ENCODE peak calls at places on chromosome 19, in six cellular contexts. P, Q, H, Y, R and F are unnamed samples.

GRCh38 chr19:51572415-51572814 is 1.3 kb downstream of the ZNF175 start:
- DNase-seq in P (no peak), Q (no peak), H (no peak), Y (peak; percentile 54), R (no peak), F (no peak)

GRCh38 chr19:29119582-29119981 is 93.4 kb downstream of the UQCRFS1 start:
- DNase-seq in P (peak; percentile 51), Q (no peak), H (no peak), Y (no peak), R (no peak), F (no peak)

GRCh38 chr19:3516675-3517207 is 10.6 kb downstream of the FZR1 start:
- DNase-seq in P (no peak), Q (no peak), H (no peak), Y (peak; percentile 55), R (no peak), F (no peak)

GRCh38 chr19:37719927-37720265 is 335 bp upstream of the ZNF607 start:
- DNase-seq in P (no peak), Q (no peak), H (no peak), Y (no peak), R (no peak), F (no peak)

GRCh38 chr19:30083125-30083681 is 141.2 kb downstream of the URI1 start:
- DNase-seq in P (no peak), Q (no peak), H (peak; percentile 37), Y (no peak), R (no peak), F (no peak)

GRCh38 chr19:27746691-27747380 is 1466.1 kb downstream of the UQCRFS1 start:
- DNase-seq in P (peak; percentile 69), Q (no peak), H (peak; percentile 72), Y (no peak), R (no peak), F (peak; percentile 3)

GRCh38 chr19:15551183-15552004 is 43.1 kb downstream of the CYP4F22 start:
- DNase-seq in P (no peak), Q (no peak), H (no peak), Y (peak; percentile 31), R (no peak), F (peak; percentile 25)

GRCh38 chr19:50203281-50204080 is at the start of gene MYH14:
- DNase-seq in P (peak; percentile 96), Q (no peak), H (peak; percentile 88), Y (no peak), R (peak; percentile 68), F (no peak)

GRCh38 chr19:38862321-38863059 is 12.7 kb upstream of the HNRNPL start:
- DNase-seq in P (no peak), Q (no peak), H (no peak), Y (no peak), R (no peak), F (no peak)

GRCh38 chr19:5407356-5407755 is 47.9 kb upstream of the ZNRF4 start:
- DNase-seq in P (no peak), Q (no peak), H (no peak), Y (no peak), R (no peak), F (no peak)

GRCh38 chr19:12155324-12155723 is 1.2 kb downstream of the ZNF625 start:
- DNase-seq in P (no peak), Q (no peak), H (no peak), Y (no peak), R (no peak), F (no peak)

GRCh38 chr19:39474139-39474620 is 6.5 kb upstream of the TIMM50 start:
- DNase-seq in P (peak; percentile 96), Q (no peak), H (peak; percentile 77), Y (peak; percentile 65), R (no peak), F (peak; percentile 68)

GRCh38 chr19:48258350-48258749 is 2.6 kb upstream of the CARD8 start:
- DNase-seq in P (no peak), Q (no peak), H (no peak), Y (no peak), R (no peak), F (no peak)

GRCh38 chr19:38224014-38224862 is at the start of gene DPF1:
- DNase-seq in P (peak; percentile 94), Q (peak; percentile 100), H (peak; percentile 73), Y (peak; percentile 25), R (no peak), F (peak; percentile 93)

GRCh38 chr19:343941-344624 is 513 bp downstream of the MIER2 start:
- DNase-seq in P (peak; percentile 59), Q (peak; percentile 70), H (peak; percentile 64), Y (no peak), R (no peak), F (peak; percentile 43)

GRCh38 chr19:46428278-46429141 is at the start of gene PNMA8C:
- DNase-seq in P (peak; percentile 93), Q (no peak), H (peak; percentile 87), Y (peak; percentile 41), R (no peak), F (no peak)

GRCh38 chr19:28908941-28909340 is 304.0 kb downstream of the UQCRFS1 start:
- DNase-seq in P (no peak), Q (no peak), H (no peak), Y (no peak), R (no peak), F (no peak)

GRCh38 chr19:29680447-29680846 is 15.2 kb downstream of the PLEKHF1 start:
- DNase-seq in P (no peak), Q (no peak), H (peak; percentile 87), Y (peak; percentile 91), R (no peak), F (peak; percentile 73)

GRCh38 chr19:46903458-46903857 is 42.7 kb downstream of the ARHGAP35 start:
- DNase-seq in P (no peak), Q (no peak), H (no peak), Y (no peak), R (no peak), F (no peak)

GRCh38 chr19:13885826-13886365 is 9.0 kb downstream of the NANOS3 start:
- DNase-seq in P (no peak), Q (no peak), H (no peak), Y (no peak), R (no peak), F (no peak)

GRCh38 chr19:1601613-1602064 is 3.6 kb downstream of the UQCR11 start:
- DNase-seq in P (no peak), Q (no peak), H (no peak), Y (no peak), R (no peak), F (no peak)
- TF ChIP-seq POLR2A in P (no peak), Q (no peak), H (no peak), Y (no peak), R (no peak), F (no peak)

GRCh38 chr19:42135836-42136235 is 3.6 kb upstream of the POU2F2 start:
- DNase-seq in P (no peak), Q (no peak), H (no peak), Y (no peak), R (no peak), F (no peak)
- TF ChIP-seq POLR2A in P (no peak), Q (no peak), H (no peak), Y (no peak), R (no peak), F (no peak)

GRCh38 chr19:34391813-34392212 is 12.4 kb upstream of the PDCD2L start:
- DNase-seq in P (no peak), Q (no peak), H (no peak), Y (no peak), R (no peak), F (no peak)

GRCh38 chr19:34383599-34383998 is 18.6 kb downstream of the GPI start:
- DNase-seq in P (no peak), Q (no peak), H (no peak), Y (no peak), R (no peak), F (no peak)

GRCh38 chr19:34387446-34387810 is 16.8 kb upstream of the PDCD2L start:
- DNase-seq in P (no peak), Q (no peak), H (no peak), Y (no peak), R (no peak), F (no peak)

GRCh38 chr19:34382471-34382870 is 17.5 kb downstream of the GPI start:
- DNase-seq in P (no peak), Q (no peak), H (no peak), Y (no peak), R (no peak), F (no peak)

GRCh38 chr19:34386645-34387445 is 17.4 kb upstream of the PDCD2L start:
- DNase-seq in P (no peak), Q (no peak), H (no peak), Y (no peak), R (no peak), F (no peak)
- TF ChIP-seq POLR2A in P (no peak), Q (no peak), H (no peak), Y (no peak), R (no peak), F (no peak)

DNA sequence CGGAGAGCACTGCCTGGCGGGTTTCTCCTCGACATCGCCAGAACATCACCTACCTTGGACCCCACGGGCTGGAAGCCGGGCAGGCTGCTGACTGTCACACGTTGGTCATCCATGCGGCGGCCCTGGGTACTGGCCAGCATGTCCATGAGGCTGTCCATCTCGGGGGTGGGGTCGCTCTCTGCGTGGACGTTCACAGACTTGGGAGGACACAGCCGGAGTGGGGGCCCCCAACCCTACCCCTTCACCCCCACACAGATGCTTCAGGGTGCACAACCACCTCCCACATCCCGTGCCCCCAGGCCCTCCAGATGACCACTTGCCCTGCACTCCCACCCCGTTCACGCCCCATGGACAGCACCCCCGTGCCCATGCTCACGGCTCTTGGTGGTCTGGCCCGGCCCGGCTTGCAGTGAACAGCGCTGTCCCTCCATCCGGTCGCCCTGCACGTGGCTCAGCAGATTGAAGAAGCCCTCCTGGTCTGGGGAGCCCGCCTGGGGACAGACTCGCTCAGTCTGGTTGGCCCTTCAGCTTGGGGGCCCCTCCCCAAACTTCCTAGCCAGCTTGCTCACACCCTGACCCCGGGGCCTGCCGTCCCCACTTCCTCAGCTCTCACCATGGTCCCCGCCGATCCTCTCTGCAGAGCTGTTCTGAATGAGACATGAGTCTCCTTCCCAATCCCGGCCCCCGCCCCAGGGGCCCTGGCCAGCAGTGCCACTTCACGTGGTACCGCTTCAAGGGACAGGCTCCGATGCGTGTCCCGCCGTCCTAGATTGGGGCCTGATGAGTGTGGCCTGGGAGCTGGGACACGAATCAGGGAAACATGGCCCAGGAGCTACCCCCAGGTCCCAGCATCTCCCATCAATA is 947 bp downstream of the PCP2 start:
- DNase-seq in P (no peak), Q (no peak), H (no peak), Y (no peak), R (no peak), F (no peak)
- TF ChIP-seq POLR2A in P (no peak), Q (no peak), H (no peak), Y (no peak), R (no peak), F (no peak)

GRCh38 chr19:35154535-35155406 is at the start of gene FXYD5:
- DNase-seq in P (peak; percentile 72), Q (peak; percentile 95), H (peak; percentile 85), Y (peak; percentile 76), R (no peak), F (peak; percentile 69)
- TF ChIP-seq POLR2A in P (no peak), Q (peak; percentile 67), H (no peak), Y (no peak), R (no peak), F (no peak)

GRCh38 chr19:19203012-19203856 is at the start of gene NR2C2AP:
- DNase-seq in P (peak; percentile 88), Q (peak; percentile 97), H (peak; percentile 95), Y (peak; percentile 88), R (peak; percentile 81), F (peak; percentile 98)
- TF ChIP-seq POLR2A in P (no peak), Q (peak; percentile 23), H (no peak), Y (no peak), R (no peak), F (peak; percentile 59)

GRCh38 chr19:55385236-55385748 is 440 bp upstream of the RPL28 start:
- DNase-seq in P (peak; percentile 98), Q (peak; percentile 99), H (peak; percentile 97), Y (peak; percentile 99), R (peak; percentile 98), F (peak; percentile 86)
- TF ChIP-seq POLR2A in P (no peak), Q (no peak), H (no peak), Y (no peak), R (no peak), F (no peak)